ENCODE peak calls at places on chromosome 12, in eight cellular contexts. U, F, O, G, W, B, P and V are unnamed samples.

GRCh38 chr12:111578276-111578970 is 20.7 kb downstream of the ATXN2 start:
- DNase-seq in U (peak; percentile 88), W (no peak), G (peak; percentile 63), B (no peak), F (peak; percentile 84), P (peak; percentile 90), O (peak; percentile 64), V (no peak)

GRCh38 chr12:20620311-20620710 is 74.8 kb upstream of the SLCO1C1 start:
- DNase-seq in F (no peak), B (no peak), G (no peak), P (no peak), W (no peak), U (no peak), O (no peak), V (no peak)

GRCh38 chr12:33795536-33795935 is 226.8 kb upstream of the ALG10 start:
- DNase-seq in O (no peak), U (peak; percentile 9), F (peak; percentile 82), B (no peak), G (peak; percentile 98), W (no peak), P (peak; percentile 23), V (no peak)

GRCh38 chr12:61821381-61821780 is 438.8 kb upstream of the USP15 start:
- DNase-seq in U (no peak), G (no peak), O (no peak), F (peak; percentile 4), P (no peak), W (no peak), B (no peak), V (no peak)

GRCh38 chr12:57775563-57776246 is 3.3 kb downstream of the EEF1AKMT3 start:
- DNase-seq in B (no peak), O (no peak), U (no peak), F (no peak), G (no peak), W (no peak), P (no peak), V (no peak)

GRCh38 chr12:10673660-10674384 is at the start of gene STYK1:
- DNase-seq in O (peak; percentile 75), B (peak; percentile 50), G (peak; percentile 87), W (peak; percentile 90), F (peak; percentile 89), P (peak; percentile 22), U (peak; percentile 1), V (peak; percentile 71)

GRCh38 chr12:89059721-89060120 is 292.6 kb downstream of the DUSP6 start:
- DNase-seq in P (peak; percentile 15), F (no peak), G (no peak), B (no peak), O (no peak), U (no peak), W (peak; percentile 28), V (no peak)

GRCh38 chr12:74747305-74747704 is 209.7 kb downstream of the ATXN7L3B start:
- DNase-seq in W (no peak), B (no peak), P (peak; percentile 35), U (peak; percentile 18), G (no peak), O (no peak), F (peak; percentile 44), V (no peak)

GRCh38 chr12:72390146-72390545 is 118.0 kb downstream of the TRHDE start:
- DNase-seq in G (no peak), U (no peak), P (no peak), O (no peak), B (no peak), F (no peak), W (no peak), V (no peak)

GRCh38 chr12:22299294-22299912 is 35.1 kb downstream of the ST8SIA1 start:
- DNase-seq in F (peak; percentile 18), O (no peak), W (no peak), P (no peak), U (no peak), G (no peak), B (peak; percentile 20), V (no peak)

GRCh38 chr12:117134059-117134458 is 34.8 kb upstream of the TESC start:
- DNase-seq in P (no peak), U (no peak), W (no peak), F (no peak), O (peak; percentile 24), B (no peak), G (no peak), V (peak; percentile 76)

GRCh38 chr12:55171445-55171844 is 45.2 kb downstream of the OR9K2 start:
- DNase-seq in W (no peak), U (no peak), P (no peak), O (no peak), B (no peak), G (no peak), F (no peak), V (no peak)

GRCh38 chr12:53751336-53752191 is at the start of gene CISTR:
- DNase-seq in F (no peak), P (no peak), W (no peak), G (no peak), O (no peak), U (no peak), B (peak; percentile 78), V (peak; percentile 30)

GRCh38 chr12:53752651-53753050 is 872 bp upstream of the CISTR start:
- DNase-seq in G (no peak), F (no peak), U (no peak), W (no peak), B (no peak), O (no peak), P (no peak), V (no peak)

GRCh38 chr12:53749986-53750811 is 1.6 kb downstream of the CISTR start:
- DNase-seq in P (no peak), B (no peak), O (no peak), W (no peak), U (no peak), F (no peak), G (no peak), V (no peak)

GRCh38 chr12:53752192-53752601 is 418 bp upstream of the CISTR start:
- DNase-seq in U (no peak), O (no peak), B (no peak), G (no peak), W (no peak), P (no peak), F (no peak), V (no peak)

GRCh38 chr12:53750812-53751335 is 905 bp downstream of the CISTR start:
- DNase-seq in W (no peak), B (no peak), P (peak; percentile 23), U (peak; percentile 16), G (no peak), O (no peak), F (no peak), V (no peak)
- H3K27ac ChIP-seq in W (no peak overlapping the region), B (peak overlapping the region; percentile 83), P (no peak overlapping the region), U (no peak overlapping the region), G (no peak overlapping the region), O (no peak overlapping the region), F (no peak overlapping the region), V (no peak overlapping the region)

DNA sequence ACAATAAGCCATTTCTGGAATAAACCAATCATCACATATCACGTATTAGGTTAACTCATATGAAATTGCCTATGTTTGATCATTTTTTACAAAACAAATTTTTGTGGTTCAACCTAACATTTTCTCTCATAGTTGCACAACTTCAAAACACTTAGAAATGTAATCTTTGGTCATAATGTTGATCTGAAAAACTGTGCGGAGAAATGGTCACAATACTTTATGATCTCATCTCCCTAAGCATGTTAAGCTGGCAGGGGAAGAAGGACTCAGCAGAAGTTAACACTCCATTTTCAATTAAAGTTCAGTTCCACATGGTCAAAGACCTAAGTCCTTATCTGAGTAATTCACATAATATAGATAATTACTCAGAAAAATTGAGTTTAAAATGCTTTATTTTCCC is 194.8 kb downstream of the CAPZA3 start:
- DNase-seq in U (peak; percentile 26), F (no peak), B (no peak), O (no peak), G (no peak), W (no peak), P (peak; percentile 35), V (no peak)
- H3K9ac ChIP-seq in U (no peak overlapping the region), F (no peak overlapping the region), B (no peak overlapping the region), O (no peak overlapping the region), G (no peak overlapping the region), W (no peak overlapping the region), P (no peak overlapping the region), V (no peak overlapping the region)

DNA sequence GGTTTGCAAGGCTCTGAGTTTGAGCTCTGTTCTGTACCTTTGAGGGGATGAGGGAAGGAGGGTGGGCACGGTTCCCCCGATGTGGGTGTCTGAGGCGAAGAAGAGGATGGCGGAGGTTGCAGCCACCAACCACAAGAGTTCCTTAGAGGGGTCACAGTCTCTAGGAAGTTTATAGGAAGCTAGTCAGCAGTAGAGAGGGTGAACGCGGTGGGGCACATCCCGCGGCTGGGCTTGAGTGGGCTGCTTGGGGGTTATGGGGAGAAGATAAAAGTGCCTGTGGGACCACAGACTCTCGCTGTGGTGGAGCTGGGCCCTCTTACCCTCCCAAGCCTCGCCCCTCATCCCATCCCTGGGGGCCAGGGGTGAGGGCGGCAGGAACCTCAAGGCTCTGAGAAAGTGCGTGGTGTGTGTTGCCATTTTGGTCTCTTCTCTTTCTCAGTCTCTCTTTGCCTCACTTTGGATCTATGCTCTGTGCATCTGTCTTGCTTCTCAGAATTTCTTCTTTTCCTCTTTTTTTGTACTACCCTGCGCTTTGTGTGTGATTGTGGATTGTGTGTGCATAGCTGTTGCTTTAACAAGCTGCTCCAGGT is 2.7 kb downstream of the CD4 start:
- DNase-seq in O (no peak), W (no peak), U (no peak), G (no peak), F (no peak), B (no peak), P (no peak), V (peak; percentile 60)
- H3K27ac ChIP-seq in O (no peak overlapping the region), W (peak overlapping the region; percentile 44), U (no peak overlapping the region), G (no peak overlapping the region), F (no peak overlapping the region), B (no peak overlapping the region), P (peak overlapping the region; percentile 20), V (no peak overlapping the region)

GRCh38 chr12:113762849-113763816 is 203.0 kb downstream of the RBM19 start:
- DNase-seq in B (no peak), F (no peak), W (no peak), U (no peak), G (no peak), O (no peak), P (no peak), V (no peak)
- H3K9ac ChIP-seq in B (peak overlapping the region; percentile 56), F (no peak overlapping the region), W (no peak overlapping the region), U (no peak overlapping the region), G (no peak overlapping the region), O (no peak overlapping the region), P (no peak overlapping the region), V (no peak overlapping the region)